ENCODE peak calls at places on chromosomes 13 and 19, in eight cellular contexts. D, C, L, T, A, Y, N and R are unnamed samples.

GRCh38 chr13:27621116-27621365 is 651 bp upstream of the POLR1D start:
- DNase-seq in Y (no peak), D (no peak), C (no peak), A (no peak), N (no peak), T (no peak), L (no peak), R (no peak)

GRCh38 chr13:44465318-44465717 is 91.7 kb downstream of the SERP2 start:
- DNase-seq in L (no peak), Y (no peak), C (no peak), N (no peak), A (peak), T (no peak), D (no peak), R (no peak)

GRCh38 chr13:109669234-109669612 is 117.2 kb downstream of the IRS2 start:
- DNase-seq in N (no peak), A (no peak), L (no peak), D (no peak), Y (no peak), T (no peak), C (no peak), R (no peak)

GRCh38 chr13:58024103-58024502 is 392.6 kb downstream of the PCDH17 start:
- DNase-seq in T (no peak), D (no peak), C (no peak), A (no peak), Y (no peak), L (no peak), N (no peak), R (no peak)

GRCh38 chr19:41554902-41555301 is 21.1 kb upstream of the CEACAM21 start:
- DNase-seq in N (no peak), A (no peak), C (no peak), T (no peak), Y (no peak), D (no peak), L (no peak), R (no peak)

GRCh38 chr13:114128624-114129522 is 3.5 kb downstream of the RASA3 start:
- DNase-seq in N (peak), C (peak), D (peak), T (peak), A (peak), Y (no peak), L (no peak), R (peak)

GRCh38 chr19:8659905-8660304 is 29.5 kb downstream of the NFILZ start:
- DNase-seq in D (no peak), C (no peak), T (no peak), Y (no peak), A (no peak), L (no peak), N (no peak), R (no peak)

GRCh38 chr13:97460004-97460756 is 26.2 kb downstream of the RAP2A start:
- DNase-seq in D (no peak), C (no peak), L (no peak), T (no peak), A (peak), Y (no peak), N (no peak), R (peak)

GRCh38 chr13:78650725-78651083 is 8.3 kb downstream of the OBI1 start:
- DNase-seq in Y (no peak), N (no peak), C (no peak), T (no peak), A (no peak), L (no peak), D (no peak), R (no peak)

GRCh38 chr13:21608961-21609360 is 5.0 kb upstream of the MICU2 start:
- DNase-seq in Y (no peak), A (no peak), N (no peak), D (no peak), L (no peak), C (no peak), T (no peak), R (no peak)

GRCh38 chr13:48818495-48818961 is 157.2 kb upstream of the FNDC3A start:
- DNase-seq in N (peak), C (peak), D (no peak), L (no peak), Y (peak), A (peak), T (no peak), R (no peak)

GRCh38 chr13:92510416-92510815 is 716.2 kb upstream of the GPC6 start:
- DNase-seq in Y (no peak), D (no peak), L (no peak), C (no peak), N (peak), T (no peak), A (peak), R (no peak)

GRCh38 chr13:29861694-29862110 is 11.3 kb upstream of the UBL3 start:
- DNase-seq in N (no peak), Y (no peak), A (peak), L (no peak), D (no peak), C (no peak), T (no peak), R (no peak)

GRCh38 chr19:33254245-33254824 is 28.7 kb upstream of the SLC7A10 start:
- DNase-seq in Y (no peak), T (no peak), D (no peak), L (no peak), N (no peak), C (no peak), A (no peak), R (no peak)

GRCh38 chr13:50527612-50528509 is 315.6 kb downstream of the DLEU7 start:
- DNase-seq in D (no peak), L (no peak), Y (no peak), T (no peak), C (no peak), A (no peak), N (peak), R (no peak)

GRCh38 chr19:58466760-58467589 is at the start of gene ZNF324:
- DNase-seq in L (peak), Y (peak), T (peak), D (peak), C (peak), N (peak), A (peak), R (peak)

GRCh38 chr19:2546128-2547032 is 70.5 kb downstream of the GADD45B start:
- DNase-seq in N (no peak), A (no peak), D (peak), T (no peak), Y (peak), C (no peak), L (peak), R (no peak)

GRCh38 chr19:2982983-2983350 is 5.6 kb downstream of the TLE6 start:
- DNase-seq in L (no peak), N (peak), D (peak), Y (no peak), A (peak), T (no peak), C (no peak), R (no peak)

GRCh38 chr13:110212529-110212928 is 94.4 kb downstream of the COL4A1 start:
- DNase-seq in T (no peak), L (no peak), N (no peak), Y (no peak), D (no peak), A (no peak), C (no peak), R (no peak)

GRCh38 chr19:13541554-13541953 is 35.3 kb upstream of the CACNA1A start:
- DNase-seq in C (no peak), Y (no peak), A (no peak), D (no peak), N (no peak), L (no peak), T (no peak), R (no peak)

GRCh38 chr13:113616991-113617749 is 32.6 kb downstream of the TFDP1 start:
- DNase-seq in T (no peak), L (peak), C (no peak), A (peak), N (no peak), D (no peak), Y (peak), R (no peak)

GRCh38 chr19:35046461-35046860 is 4.9 kb downstream of the HPN start:
- DNase-seq in C (no peak), A (no peak), T (no peak), N (no peak), L (no peak), D (no peak), Y (no peak), R (no peak)

GRCh38 chr13:20492641-20493040 is 33.0 kb downstream of the CRYL1 start:
- DNase-seq in L (no peak), C (peak), D (no peak), T (peak), A (peak), Y (peak), N (peak), R (no peak)

GRCh38 chr13:43072394-43072793 is 49.0 kb downstream of the DNAJC15 start:
- DNase-seq in L (no peak), T (no peak), C (no peak), A (no peak), N (no peak), D (peak), Y (no peak), R (no peak)

GRCh38 chr19:51064534-51065220 is at the start of gene KLK13:
- DNase-seq in Y (peak), T (no peak), C (no peak), D (peak), A (no peak), N (no peak), L (no peak), R (no peak)

GRCh38 chr13:93709511-93710244 is 483.1 kb downstream of the GPC6 start:
- DNase-seq in A (no peak), Y (no peak), T (no peak), L (no peak), N (no peak), C (no peak), D (no peak), R (no peak)

GRCh38 chr13:78960881-78961280 is 301.9 kb upstream of the OBI1 start:
- DNase-seq in N (no peak), A (no peak), D (no peak), Y (no peak), T (no peak), L (no peak), C (no peak), R (no peak)

GRCh38 chr13:111281751-111282311 is 38.6 kb upstream of the TEX29 start:
- DNase-seq in A (peak), C (no peak), T (no peak), Y (no peak), D (no peak), N (no peak), L (no peak), R (no peak)

GRCh38 chr13:113971471-113972231 is 2.2 kb downstream of the C13orf46 start:
- DNase-seq in T (no peak), A (no peak), C (no peak), N (no peak), Y (no peak), D (peak), L (no peak), R (no peak)